ENCODE peak calls at places on chromosomes 16 and 17, in five cellular contexts. E is astrocyte of the spinal cord, U is tibial artery, C is brain microvascular endothelial cell, O is left lung. V is an unnamed sample.

GRCh38 chr16:11637320-11637719 is 30.9 kb upstream of the SNN start:
- DNase-seq in E (no peak), U (no peak), C (no peak), O (no peak), V (no peak)

GRCh38 chr17:57553991-57554825 is 190.9 kb downstream of the CCDC182 start:
- DNase-seq in E (peak; percentile 76), U (no peak), C (no peak), O (peak; percentile 24), V (no peak)

GRCh38 chr17:27526603-27527002 is 70.4 kb downstream of the KSR1 start:
- DNase-seq in E (peak; percentile 55), U (no peak), C (peak; percentile 46), O (peak; percentile 84), V (no peak)

GRCh38 chr16:49260253-49260652 is 21.4 kb downstream of the CBLN1 start:
- DNase-seq in E (no peak), U (no peak), C (no peak), O (no peak), V (no peak)

GRCh38 chr16:58243528-58244004 is 45.7 kb upstream of the CSNK2A2 start:
- DNase-seq in E (no peak), U (no peak), C (no peak), O (no peak), V (no peak)

GRCh38 chr17:36934144-36934758 is 3.0 kb upstream of the LHX1 start:
- DNase-seq in E (no peak), U (no peak), C (no peak), O (no peak), V (no peak)

GRCh38 chr16:78955206-78955605 is 645.3 kb downstream of the MAF start:
- DNase-seq in E (no peak), U (no peak), C (no peak), O (no peak), V (no peak)

GRCh38 chr17:4953461-4953961 is 2.6 kb downstream of the ENO3 start:
- DNase-seq in E (peak; percentile 70), U (no peak), C (peak; percentile 60), O (peak; percentile 62), V (no peak)

GRCh38 chr17:38560503-38561318 is 45.0 kb downstream of the SRCIN1 start:
- DNase-seq in E (peak; percentile 51), U (no peak), C (peak; percentile 11), O (no peak), V (no peak)

GRCh38 chr16:87571868-87572244 is 30.5 kb upstream of the JPH3 start:
- DNase-seq in E (no peak), U (peak; percentile 91), C (no peak), O (no peak), V (no peak)

GRCh38 chr17:63120406-63120805 is 154.4 kb downstream of the TANC2 start:
- DNase-seq in E (peak; percentile 38), U (no peak), C (peak; percentile 24), O (no peak), V (no peak)

GRCh38 chr17:79565606-79566250 is 45.1 kb downstream of the RBFOX3 start:
- DNase-seq in E (no peak), U (no peak), C (no peak), O (no peak), V (no peak)

GRCh38 chr16:47584464-47585225 is 123.5 kb downstream of the PHKB start:
- DNase-seq in E (no peak), U (no peak), C (no peak), O (no peak), V (no peak)

GRCh38 chr16:80931985-80932720 is 74.5 kb downstream of the CMC2 start:
- DNase-seq in E (peak; percentile 64), U (peak; percentile 79), C (peak; percentile 51), O (peak; percentile 80), V (no peak)

GRCh38 chr16:84992700-84993075 is 18.6 kb downstream of the ZDHHC7 start:
- DNase-seq in E (peak; percentile 19), U (no peak), C (no peak), O (no peak), V (no peak)

GRCh38 chr17:46194393-46195216 is 1.4 kb upstream of the KANSL1 start:
- DNase-seq in E (peak; percentile 50), U (no peak), C (peak; percentile 45), O (no peak), V (no peak)

GRCh38 chr17:9843152-9844010 is 17.7 kb downstream of the GLP2R start:
- DNase-seq in E (peak; percentile 7), U (no peak), C (no peak), O (no peak), V (no peak)

GRCh38 chr17:68385490-68386215 is 71.6 kb downstream of the WIPI1 start:
- DNase-seq in E (no peak), U (no peak), C (no peak), O (no peak), V (no peak)

GRCh38 chr17:75265614-75266314 is 4.1 kb downstream of the MRPS7 start:
- DNase-seq in E (no peak), U (no peak), C (no peak), O (no peak), V (no peak)

GRCh38 chr17:17681744-17682292 is 560 bp downstream of the RAI1 start:
- DNase-seq in E (no peak), U (no peak), C (no peak), O (peak; percentile 92), V (no peak)

DNA sequence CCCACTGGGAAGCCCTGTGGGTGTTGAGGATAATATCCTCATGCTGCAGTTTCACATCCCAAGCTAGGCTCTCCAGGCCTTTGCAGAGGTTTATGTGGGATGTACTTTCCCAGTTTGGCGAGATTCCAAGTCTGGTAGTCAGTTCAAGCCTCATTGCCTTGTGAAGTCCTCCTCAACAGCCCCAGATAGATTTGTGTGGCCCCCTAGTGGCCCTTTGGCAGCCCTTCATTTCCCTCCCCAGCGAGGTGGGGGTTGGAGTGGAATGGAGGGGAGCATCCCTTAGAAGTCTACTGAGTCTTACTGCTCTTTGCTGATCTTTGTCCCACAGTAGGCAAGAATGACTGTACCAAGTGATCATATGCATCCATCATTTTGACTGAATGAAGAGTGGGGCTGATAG is 137.9 kb downstream of the CDH11 start:
- DNase-seq in E (peak; percentile 87), U (no peak), C (peak; percentile 86), O (no peak), V (peak; percentile 86)
- TF ChIP-seq CTCF in E (peak; percentile 85), U (peak; percentile 42), C (peak; percentile 94), O (no peak), V (peak; percentile 82)

DNA sequence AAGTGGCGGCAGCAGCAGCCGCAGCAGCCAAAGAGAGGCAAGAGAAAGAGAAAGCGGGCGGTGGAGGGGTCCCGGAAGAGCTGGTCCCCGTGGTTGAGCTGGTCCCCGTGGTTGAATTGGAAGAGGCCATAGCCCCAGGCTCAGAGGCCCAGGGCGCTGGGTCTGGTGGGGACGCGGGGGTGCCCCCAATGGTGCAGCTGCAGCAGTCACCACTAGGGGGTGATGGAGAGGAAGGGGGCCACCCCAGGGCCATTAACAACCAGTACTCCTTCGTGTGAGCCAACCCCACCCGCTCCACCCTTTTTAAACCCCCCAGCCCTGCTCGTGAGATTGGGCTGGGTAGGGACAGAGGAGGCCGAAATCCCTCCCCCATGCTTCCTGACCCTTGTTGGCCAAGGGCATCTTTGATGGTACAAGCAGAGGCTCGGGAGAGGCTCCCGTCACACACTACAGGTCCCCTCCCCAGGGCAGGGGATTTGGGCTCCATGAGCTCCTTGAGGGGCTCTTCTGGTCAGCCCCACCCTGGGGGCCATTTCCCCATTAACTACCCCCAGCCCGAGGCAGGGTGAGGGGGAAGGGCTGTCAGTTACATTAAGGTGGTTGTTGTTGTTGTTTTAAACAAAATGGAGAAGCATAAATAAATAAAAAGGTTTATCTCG is 4.6 kb upstream of the ATP2A1 start:
- DNase-seq in E (no peak), U (no peak), C (no peak), O (no peak), V (no peak)
- TF ChIP-seq CTCF in E (peak; percentile 69), U (peak; percentile 23), C (peak; percentile 79), O (peak; percentile 84), V (peak; percentile 57)

DNA sequence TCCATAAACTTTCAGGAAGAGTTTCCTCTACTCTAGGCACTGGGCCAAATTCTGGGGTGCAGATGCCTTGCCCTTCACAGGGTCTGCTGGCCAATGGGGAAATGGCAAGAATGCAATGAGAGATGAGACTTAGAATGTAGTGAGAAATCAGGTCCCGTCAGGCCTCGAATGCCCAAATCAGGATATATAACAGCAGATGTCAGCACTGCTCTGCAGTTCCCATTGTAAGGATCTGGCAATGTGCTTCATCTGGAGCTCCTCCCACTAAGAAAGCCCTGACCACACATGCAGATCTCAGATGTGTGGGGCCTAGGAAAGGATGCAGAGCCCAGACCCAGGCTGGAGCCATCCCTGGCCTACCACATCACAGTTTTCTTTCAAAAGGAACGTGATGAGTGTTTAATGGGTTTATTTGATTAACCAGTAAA is 13.9 kb upstream of the LPCAT2 start:
- DNase-seq in E (peak; percentile 91), U (no peak), C (peak; percentile 91), O (no peak), V (peak; percentile 49)
- TF ChIP-seq CTCF in E (peak; percentile 47), U (peak; percentile 16), C (peak; percentile 61), O (no peak), V (peak; percentile 48)

DNA sequence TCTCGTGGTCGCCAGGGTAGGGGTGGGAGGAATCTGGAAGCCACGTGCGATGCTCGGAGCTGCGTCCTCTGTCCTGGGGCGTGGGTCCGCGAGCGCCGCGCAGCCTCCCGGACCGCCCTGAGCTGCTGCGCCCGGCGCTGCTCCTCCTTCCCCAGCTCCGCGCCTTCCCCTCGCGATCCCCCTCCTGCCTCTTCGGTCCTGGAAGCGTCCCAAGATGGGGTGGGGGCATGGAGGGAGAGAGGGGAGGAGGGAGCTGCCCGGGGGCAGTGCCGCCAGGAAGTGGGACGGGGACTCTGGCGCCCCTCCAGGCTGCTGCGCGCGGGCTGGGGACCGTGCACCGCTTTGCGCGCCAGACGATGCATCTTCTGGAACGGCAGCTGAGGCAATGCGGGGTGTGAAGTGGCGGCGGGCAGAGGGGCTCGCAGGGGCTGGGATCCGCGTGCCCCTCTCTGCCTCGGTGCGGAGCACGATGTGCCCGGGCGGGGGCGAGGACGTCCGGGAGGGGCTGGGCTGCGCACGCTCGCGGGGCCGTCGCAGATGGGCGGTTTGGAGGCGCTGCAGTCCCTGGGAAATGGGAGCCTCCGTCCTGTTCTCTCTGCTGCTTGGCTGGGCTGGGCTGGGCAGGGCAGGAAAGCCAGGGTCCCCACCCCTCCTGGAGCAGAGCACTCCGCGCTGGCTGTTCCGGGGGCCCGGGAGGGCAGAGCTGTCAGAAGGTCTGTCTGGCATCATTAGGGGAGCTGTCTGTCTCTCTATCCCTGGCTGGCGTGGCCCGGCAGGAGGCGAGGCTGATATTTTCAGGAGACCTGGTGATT is 388.0 kb downstream of the SEC14L1 start:
- DNase-seq in E (no peak), U (peak; percentile 52), C (no peak), O (no peak), V (no peak)
- TF ChIP-seq CTCF in E (no peak), U (no peak), C (peak; percentile 15), O (no peak), V (peak; percentile 30)